ENCODE peak calls at places on chromosomes 5 and 9, in four cellular contexts. F, C, I and L are unnamed samples.

GRCh38 chr9:91775011-91775707 is 174.9 kb downstream of the ROR2 start:
- DNase-seq in I (peak; percentile 37), C (peak; percentile 31), F (peak; percentile 29), L (peak; percentile 20)

GRCh38 chr5:97042981-97043380 is 99.4 kb downstream of the LIX1 start:
- DNase-seq in C (no peak), F (no peak), I (no peak), L (no peak)

GRCh38 chr9:92637331-92637730 is 32.6 kb downstream of the IPPK start:
- DNase-seq in I (no peak), C (no peak), F (no peak), L (no peak)

GRCh38 chr9:92714787-92715487 is 45.0 kb upstream of the IPPK start:
- DNase-seq in I (no peak), C (no peak), F (no peak), L (no peak)

GRCh38 chr5:143659614-143660238 is 152.2 kb upstream of the HMHB1 start:
- DNase-seq in F (no peak), C (no peak), I (no peak), L (no peak)

GRCh38 chr9:81771606-81772005 is 82.3 kb upstream of the TLE1 start:
- DNase-seq in F (no peak), I (no peak), C (no peak), L (no peak)

GRCh38 chr5:149450199-149450598 is 71.1 kb upstream of the IL17B start:
- DNase-seq in C (no peak), F (no peak), I (no peak), L (no peak)

GRCh38 chr5:109929371-109929770 is 239.6 kb downstream of the MAN2A1 start:
- DNase-seq in F (no peak), I (no peak), C (no peak), L (no peak)

GRCh38 chr5:51027276-51027675 is 356.0 kb upstream of the ISL1 start:
- DNase-seq in C (no peak), F (no peak), I (no peak), L (no peak)

GRCh38 chr9:34675048-34675714 is 12.7 kb upstream of the CCL27 start:
- DNase-seq in I (peak; percentile 12), F (peak; percentile 6), C (peak; percentile 60), L (no peak)

GRCh38 chr9:116572095-116572748 is 114.9 kb upstream of the TRIM32 start:
- DNase-seq in F (peak; percentile 62), I (peak; percentile 62), C (peak; percentile 33), L (peak; percentile 44)

GRCh38 chr5:142184939-142185526 is 76.5 kb downstream of the NDFIP1 start:
- DNase-seq in C (no peak), F (no peak), I (no peak), L (no peak)

GRCh38 chr9:16626577-16627130 is 243.8 kb downstream of the BNC2 start:
- DNase-seq in F (no peak), I (no peak), C (no peak), L (no peak)

GRCh38 chr5:4837489-4838058 is 302.6 kb upstream of the ADAMTS16 start:
- DNase-seq in F (no peak), C (no peak), I (no peak), L (no peak)

GRCh38 chr5:116058346-116058936 is 26.2 kb downstream of the ARL14EPL start:
- DNase-seq in F (no peak), C (no peak), I (no peak), L (no peak)

GRCh38 chr5:62582198-62582597 is 3.6 kb downstream of the LRRC70 start:
- DNase-seq in C (no peak), F (no peak), I (no peak), L (no peak)